ENCODE peak calls at places on chromosomes 1 and 21, in six cellular contexts. One of them, this sample, is unnamed.

GRCh38 chr1:203273869-203274602 is 31.3 kb upstream of the BTG2 start:
- DNase-seq in B cell: peak
- DNase-seq in HL-60: peak
- DNase-seq in kidney epithelial cell: no peak
- DNase-seq in ascending aorta: no peak
- DNase-seq in sigmoid colon: peak
- DNase-seq in this sample: peak

GRCh38 chr1:38047603-38048146 is 1.1 kb upstream of the POU3F1 start:
- DNase-seq in B cell: no peak
- DNase-seq in HL-60: no peak
- DNase-seq in sigmoid colon: no peak
- DNase-seq in ascending aorta: no peak
- DNase-seq in kidney epithelial cell: no peak
- DNase-seq in this sample: no peak

GRCh38 chr1:87872692-87873091 is 544.0 kb downstream of the LMO4 start:
- DNase-seq in kidney epithelial cell: no peak
- DNase-seq in ascending aorta: no peak
- DNase-seq in HL-60: no peak
- DNase-seq in sigmoid colon: no peak
- DNase-seq in B cell: no peak
- DNase-seq in this sample: no peak

GRCh38 chr21:42724226-42724920 is 71.0 kb downstream of the PDE9A start:
- DNase-seq in HL-60: no peak
- DNase-seq in B cell: no peak
- DNase-seq in sigmoid colon: no peak
- DNase-seq in ascending aorta: no peak
- DNase-seq in kidney epithelial cell: peak
- DNase-seq in this sample: no peak

GRCh38 chr1:117146570-117147340 is 25.2 kb upstream of the TRIM45 start:
- DNase-seq in kidney epithelial cell: peak
- DNase-seq in HL-60: no peak
- DNase-seq in sigmoid colon: no peak
- DNase-seq in ascending aorta: no peak
- DNase-seq in B cell: no peak
- DNase-seq in this sample: no peak

GRCh38 chr1:15469836-15470495 is 5.9 kb upstream of the CELA2B start:
- DNase-seq in kidney epithelial cell: no peak
- DNase-seq in ascending aorta: no peak
- DNase-seq in sigmoid colon: no peak
- DNase-seq in HL-60: no peak
- DNase-seq in B cell: no peak
- DNase-seq in this sample: no peak

GRCh38 chr1:66678151-66678550 is 74.1 kb upstream of the DYNLT5 start:
- DNase-seq in sigmoid colon: no peak
- DNase-seq in B cell: no peak
- DNase-seq in ascending aorta: no peak
- DNase-seq in HL-60: no peak
- DNase-seq in kidney epithelial cell: no peak
- DNase-seq in this sample: no peak

GRCh38 chr1:7407980-7408770 is 362.9 kb upstream of the VAMP3 start:
- DNase-seq in kidney epithelial cell: no peak
- DNase-seq in ascending aorta: peak
- DNase-seq in B cell: no peak
- DNase-seq in HL-60: no peak
- DNase-seq in sigmoid colon: peak
- DNase-seq in this sample: no peak

GRCh38 chr1:106875622-106876021 is 180.9 kb upstream of the PRMT6 start:
- DNase-seq in HL-60: no peak
- DNase-seq in sigmoid colon: no peak
- DNase-seq in ascending aorta: no peak
- DNase-seq in kidney epithelial cell: no peak
- DNase-seq in B cell: no peak
- DNase-seq in this sample: no peak

GRCh38 chr1:235078927-235079381 is 49.7 kb downstream of the TOMM20 start:
- DNase-seq in ascending aorta: no peak
- DNase-seq in sigmoid colon: no peak
- DNase-seq in B cell: no peak
- DNase-seq in kidney epithelial cell: no peak
- DNase-seq in HL-60: no peak
- DNase-seq in this sample: no peak

GRCh38 chr1:65075123-65075976 is 72.7 kb upstream of the AK4 start:
- DNase-seq in kidney epithelial cell: no peak
- DNase-seq in sigmoid colon: peak
- DNase-seq in B cell: peak
- DNase-seq in ascending aorta: peak
- DNase-seq in HL-60: peak
- DNase-seq in this sample: peak

GRCh38 chr1:32568929-32569328 is 29.7 kb downstream of the ZBTB8A start:
- DNase-seq in sigmoid colon: no peak
- DNase-seq in ascending aorta: no peak
- DNase-seq in kidney epithelial cell: no peak
- DNase-seq in B cell: no peak
- DNase-seq in HL-60: no peak
- DNase-seq in this sample: no peak

GRCh38 chr1:27360159-27361043 is 6.4 kb downstream of the MAP3K6 start:
- DNase-seq in B cell: peak
- DNase-seq in HL-60: no peak
- DNase-seq in sigmoid colon: no peak
- DNase-seq in ascending aorta: no peak
- DNase-seq in kidney epithelial cell: no peak
- DNase-seq in this sample: no peak

GRCh38 chr1:83839566-83840173 is 159.3 kb downstream of the TTLL7 start:
- DNase-seq in sigmoid colon: no peak
- DNase-seq in ascending aorta: no peak
- DNase-seq in B cell: no peak
- DNase-seq in HL-60: no peak
- DNase-seq in kidney epithelial cell: no peak
- DNase-seq in this sample: no peak

GRCh38 chr21:32702702-32703101 is 25.1 kb downstream of the SYNJ1 start:
- DNase-seq in kidney epithelial cell: no peak
- DNase-seq in sigmoid colon: no peak
- DNase-seq in B cell: no peak
- DNase-seq in ascending aorta: no peak
- DNase-seq in HL-60: no peak
- DNase-seq in this sample: no peak

GRCh38 chr1:179813626-179814351 is 63.8 kb downstream of the TOR1AIP2 start:
- DNase-seq in kidney epithelial cell: no peak
- DNase-seq in B cell: no peak
- DNase-seq in HL-60: no peak
- DNase-seq in ascending aorta: no peak
- DNase-seq in sigmoid colon: no peak
- DNase-seq in this sample: no peak

GRCh38 chr1:213053455-213053854 is 2.4 kb downstream of the RPS6KC1 start:
- DNase-seq in ascending aorta: no peak
- DNase-seq in HL-60: no peak
- DNase-seq in B cell: no peak
- DNase-seq in kidney epithelial cell: no peak
- DNase-seq in sigmoid colon: no peak
- DNase-seq in this sample: no peak

DNA sequence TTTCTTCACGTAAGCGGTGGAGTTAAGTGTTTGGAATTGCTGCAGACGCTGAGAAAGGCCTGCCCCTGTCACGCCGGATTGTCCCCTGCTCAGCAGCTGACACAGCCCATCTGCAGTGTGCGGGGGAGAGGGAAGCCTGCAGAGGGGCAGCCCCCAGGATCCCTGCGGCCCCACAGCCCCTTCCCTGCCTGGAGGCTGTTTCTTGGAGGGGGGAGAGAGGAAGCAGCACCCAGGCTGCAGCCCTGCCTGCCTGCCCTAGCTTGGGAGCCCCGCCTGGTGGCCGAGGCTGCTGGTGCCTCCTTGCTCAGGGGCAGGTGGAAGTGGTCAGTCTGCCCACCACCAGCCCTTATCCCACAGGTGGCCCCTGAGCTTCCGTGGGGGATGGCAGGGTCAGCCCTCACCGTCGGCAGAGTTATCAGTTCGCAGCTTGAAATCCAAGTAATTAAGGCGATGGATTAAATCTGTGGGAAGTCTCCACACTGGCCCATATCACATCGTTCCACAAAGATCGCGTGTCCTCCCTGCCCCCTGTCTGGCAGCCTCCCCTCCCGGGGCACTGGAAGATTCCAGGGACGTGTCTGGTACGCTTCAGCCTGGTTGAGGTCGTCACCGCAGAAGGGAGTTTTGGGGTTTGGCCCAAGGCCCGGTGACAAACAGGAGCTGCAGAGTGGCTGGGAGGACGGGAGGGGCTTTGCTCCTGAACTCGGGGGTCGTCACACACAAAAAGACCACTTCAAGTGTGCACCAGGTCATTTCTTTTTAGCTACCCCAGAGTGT is 50.9 kb downstream of the PRDM16 start:
- DNase-seq in ascending aorta: no peak
- DNase-seq in sigmoid colon: no peak
- DNase-seq in kidney epithelial cell: no peak
- DNase-seq in HL-60: no peak
- DNase-seq in B cell: no peak
- DNase-seq in this sample: no peak
- TF ChIP-seq CTCF in ascending aorta: peak
- TF ChIP-seq CTCF in sigmoid colon: no peak
- TF ChIP-seq CTCF in kidney epithelial cell: no peak
- TF ChIP-seq CTCF in HL-60: no peak
- TF ChIP-seq CTCF in B cell: no peak
- TF ChIP-seq CTCF in this sample: no peak

GRCh38 chr1:184429342-184429741 is 42.5 kb downstream of the C1orf21 start:
- DNase-seq in ascending aorta: no peak
- DNase-seq in kidney epithelial cell: no peak
- DNase-seq in HL-60: no peak
- DNase-seq in B cell: no peak
- DNase-seq in sigmoid colon: no peak
- DNase-seq in this sample: no peak

GRCh38 chr1:184426278-184426674 is 39.4 kb downstream of the C1orf21 start:
- DNase-seq in ascending aorta: no peak
- DNase-seq in HL-60: no peak
- DNase-seq in B cell: no peak
- DNase-seq in kidney epithelial cell: no peak
- DNase-seq in sigmoid colon: no peak
- DNase-seq in this sample: no peak

GRCh38 chr1:184427722-184428121 is 40.9 kb downstream of the C1orf21 start:
- DNase-seq in B cell: no peak
- DNase-seq in kidney epithelial cell: no peak
- DNase-seq in sigmoid colon: no peak
- DNase-seq in HL-60: no peak
- DNase-seq in ascending aorta: no peak
- DNase-seq in this sample: no peak

GRCh38 chr1:184425449-184426277 is 38.8 kb downstream of the C1orf21 start:
- DNase-seq in kidney epithelial cell: no peak
- DNase-seq in HL-60: no peak
- DNase-seq in ascending aorta: no peak
- DNase-seq in B cell: no peak
- DNase-seq in sigmoid colon: no peak
- DNase-seq in this sample: no peak

DNA sequence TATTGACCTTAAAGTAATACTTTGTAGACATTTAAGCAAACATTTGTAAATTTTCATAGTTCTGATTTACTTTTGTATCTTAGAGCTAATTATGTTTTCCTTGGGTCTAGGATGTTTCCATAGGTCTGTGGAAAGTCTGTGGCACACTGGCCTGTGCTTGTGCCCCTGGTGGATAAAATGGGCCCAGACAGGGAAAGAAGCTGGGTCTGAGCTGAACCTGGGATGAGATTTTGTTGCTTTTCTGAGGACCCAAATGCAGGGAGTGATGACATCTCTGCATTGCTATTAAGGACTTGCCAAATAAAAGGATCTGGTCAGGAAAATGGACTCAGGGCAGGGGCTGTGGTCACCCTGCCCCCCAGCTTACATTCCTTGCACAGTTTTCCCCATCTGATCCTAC is 41.8 kb downstream of the C1orf21 start:
- DNase-seq in HL-60: no peak
- DNase-seq in ascending aorta: no peak
- DNase-seq in kidney epithelial cell: no peak
- DNase-seq in B cell: no peak
- DNase-seq in sigmoid colon: no peak
- DNase-seq in this sample: no peak
- TF ChIP-seq CTCF in HL-60: no peak
- TF ChIP-seq CTCF in ascending aorta: no peak
- TF ChIP-seq CTCF in kidney epithelial cell: no peak
- TF ChIP-seq CTCF in B cell: no peak
- TF ChIP-seq CTCF in sigmoid colon: no peak
- TF ChIP-seq CTCF in this sample: no peak

GRCh38 chr1:231626951-231627614 is 493 bp downstream of the DISC1 start:
- DNase-seq in sigmoid colon: peak
- DNase-seq in ascending aorta: peak
- DNase-seq in kidney epithelial cell: no peak
- DNase-seq in B cell: peak
- DNase-seq in HL-60: peak
- DNase-seq in this sample: peak
- TF ChIP-seq CTCF in sigmoid colon: no peak
- TF ChIP-seq CTCF in ascending aorta: no peak
- TF ChIP-seq CTCF in kidney epithelial cell: no peak
- TF ChIP-seq CTCF in B cell: no peak
- TF ChIP-seq CTCF in HL-60: no peak
- TF ChIP-seq CTCF in this sample: no peak

GRCh38 chr1:168628807-168629206 is 52.4 kb downstream of the XCL1 start:
- DNase-seq in kidney epithelial cell: peak
- DNase-seq in B cell: no peak
- DNase-seq in HL-60: no peak
- DNase-seq in sigmoid colon: no peak
- DNase-seq in ascending aorta: no peak
- DNase-seq in this sample: no peak
- TF ChIP-seq CTCF in kidney epithelial cell: no peak
- TF ChIP-seq CTCF in B cell: no peak
- TF ChIP-seq CTCF in HL-60: no peak
- TF ChIP-seq CTCF in sigmoid colon: no peak
- TF ChIP-seq CTCF in ascending aorta: no peak
- TF ChIP-seq CTCF in this sample: no peak

GRCh38 chr21:36693144-36694040 is 5.5 kb upstream of the SIM2 start:
- DNase-seq in B cell: no peak
- DNase-seq in ascending aorta: no peak
- DNase-seq in sigmoid colon: no peak
- DNase-seq in kidney epithelial cell: no peak
- DNase-seq in HL-60: no peak
- DNase-seq in this sample: no peak
- TF ChIP-seq CTCF in B cell: no peak
- TF ChIP-seq CTCF in ascending aorta: no peak
- TF ChIP-seq CTCF in sigmoid colon: no peak
- TF ChIP-seq CTCF in kidney epithelial cell: peak
- TF ChIP-seq CTCF in HL-60: no peak
- TF ChIP-seq CTCF in this sample: no peak

DNA sequence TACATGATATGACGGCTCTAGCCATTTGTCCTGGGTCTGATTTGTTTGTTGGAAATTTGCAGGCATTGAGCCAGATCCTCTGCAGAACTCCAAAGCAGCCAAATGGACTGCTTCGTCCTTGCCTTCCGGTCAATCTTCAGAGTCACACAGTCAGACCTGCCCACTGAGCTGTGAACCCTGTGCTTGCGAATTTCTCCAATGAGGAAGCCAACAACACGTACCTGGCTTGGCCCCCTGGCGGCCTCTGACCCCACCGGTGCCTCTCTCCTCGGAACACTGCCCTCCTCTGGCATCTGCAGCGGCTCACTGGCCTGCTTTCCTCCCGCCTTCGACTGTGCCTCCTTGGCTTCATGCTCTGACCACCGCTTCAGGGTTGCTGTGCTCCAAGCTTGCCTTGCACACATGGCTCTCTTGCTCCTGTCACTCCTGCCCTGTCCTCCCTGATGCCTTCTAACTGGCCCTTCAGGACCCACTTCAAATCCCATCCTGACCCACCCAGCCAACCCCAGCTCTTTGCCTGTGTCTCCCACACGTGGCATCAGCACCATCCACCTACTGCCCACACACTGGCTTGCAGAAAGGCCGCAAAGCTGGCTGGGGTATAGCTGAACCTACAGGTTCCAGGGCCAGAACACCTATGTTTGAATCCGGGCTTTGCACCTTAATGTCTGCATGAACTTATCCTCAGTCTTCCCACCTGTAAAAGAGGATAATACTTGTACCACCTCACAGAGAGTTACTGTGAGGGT is 128.2 kb downstream of the KCNN3 start:
- DNase-seq in HL-60: no peak
- DNase-seq in kidney epithelial cell: no peak
- DNase-seq in B cell: no peak
- DNase-seq in sigmoid colon: no peak
- DNase-seq in ascending aorta: peak
- DNase-seq in this sample: no peak
- TF ChIP-seq CTCF in HL-60: no peak
- TF ChIP-seq CTCF in kidney epithelial cell: no peak
- TF ChIP-seq CTCF in B cell: no peak
- TF ChIP-seq CTCF in sigmoid colon: no peak
- TF ChIP-seq CTCF in ascending aorta: no peak
- TF ChIP-seq CTCF in this sample: no peak

This sample was measured in CD14-positive monocyte.